ENCODE peak calls at places on chromosomes 13 and 19, in seven cellular contexts. D is breast epithelium; S is NCI-H446; P is activated naive CD8-positive, alpha-beta T cell treated with anti-CD3 and anti-CD28 coated beads, Interleukin-2, amount 50 U/mL, for 16 hours; M is effector memory CD8-positive, alpha-beta T cell; H is GOT3; O is SW 1271. J is an unnamed sample.

GRCh38 chr13:76717092-76717491 is 169.1 kb downstream of the KCTD12 start:
- DNase-seq in O (no peak), D (no peak), H (no peak), P (no peak), S (no peak), M (no peak), J (no peak)

GRCh38 chr13:80083097-80083429 is 257.9 kb downstream of the SPRY2 start:
- DNase-seq in M (no peak), H (no peak), P (no peak), S (no peak), D (no peak), O (no peak), J (no peak)

GRCh38 chr13:63463782-63464610 is 2048.3 kb upstream of the PCDH20 start:
- DNase-seq in M (no peak), D (no peak), S (no peak), H (no peak), O (no peak), P (no peak), J (no peak)

GRCh38 chr19:55146078-55146647 is 2.8 kb downstream of the TNNT1 start:
- DNase-seq in S (peak), M (no peak), P (no peak), H (no peak), D (no peak), O (no peak), J (no peak)

GRCh38 chr19:3556978-3557460 is 367 bp downstream of the MFSD12 start:
- DNase-seq in P (peak), H (no peak), D (no peak), S (no peak), O (no peak), M (peak), J (no peak)

GRCh38 chr19:42589792-42590191 is 4.9 kb downstream of the CEACAM8 start:
- DNase-seq in O (no peak), D (no peak), H (no peak), M (no peak), S (no peak), P (no peak), J (no peak)

GRCh38 chr19:47650695-47651094 is 41.8 kb downstream of the BICRA start:
- DNase-seq in M (no peak), H (no peak), O (no peak), S (peak), P (no peak), D (no peak), J (peak)

GRCh38 chr13:113855931-113856715 is 7.8 kb downstream of the GAS6 start:
- DNase-seq in D (peak), S (no peak), M (no peak), O (no peak), H (no peak), P (no peak), J (no peak)

GRCh38 chr19:11096210-11096841 is 7.1 kb downstream of the LDLR start:
- DNase-seq in H (no peak), M (peak), S (peak), P (no peak), O (no peak), D (no peak), J (no peak)

GRCh38 chr19:13164370-13165090 is 14.3 kb downstream of the IER2 start:
- DNase-seq in O (peak), P (no peak), D (peak), M (no peak), H (no peak), S (no peak), J (peak)

GRCh38 chr19:11423804-11424318 is 4.7 kb upstream of the RGL3 start:
- DNase-seq in D (no peak), M (no peak), H (no peak), P (no peak), S (peak), O (no peak), J (no peak)

GRCh38 chr19:44303305-44303704 is 1.5 kb downstream of the ZNF235 start:
- DNase-seq in M (no peak), O (no peak), D (no peak), H (no peak), P (no peak), S (no peak), J (no peak)

GRCh38 chr13:89514534-89515312 is 1832.8 kb upstream of the MIR17HG start:
- DNase-seq in H (no peak), S (peak), O (peak), M (no peak), P (no peak), D (no peak), J (no peak)

GRCh38 chr13:78806457-78806856 is 147.5 kb upstream of the OBI1 start:
- DNase-seq in S (no peak), P (no peak), M (no peak), O (no peak), H (no peak), D (no peak), J (no peak)

GRCh38 chr13:25046985-25047660 is 48.8 kb upstream of the PABPC3 start:
- DNase-seq in P (no peak), S (no peak), D (no peak), H (no peak), O (no peak), M (no peak), J (no peak)

GRCh38 chr13:49877629-49878218 is 58.4 kb downstream of the SPRYD7 start:
- DNase-seq in H (no peak), M (no peak), P (no peak), D (no peak), S (no peak), O (no peak), J (no peak)

GRCh38 chr19:2487780-2488330 is 11.9 kb downstream of the GADD45B start:
- DNase-seq in O (no peak), P (no peak), H (no peak), D (no peak), S (no peak), M (no peak), J (no peak)

GRCh38 chr19:15418112-15418587 is 638 bp downstream of the AKAP8L start:
- DNase-seq in M (no peak), O (no peak), D (no peak), H (no peak), S (peak), P (no peak), J (no peak)

GRCh38 chr19:13668964-13669363 is 95.4 kb upstream of the MRI1 start:
- DNase-seq in O (no peak), H (no peak), S (no peak), M (no peak), D (no peak), P (no peak), J (no peak)

GRCh38 chr13:95317037-95317989 is 16.1 kb upstream of the ABCC4 start:
- DNase-seq in S (no peak), P (no peak), H (no peak), O (no peak), M (no peak), D (no peak), J (no peak)

GRCh38 chr19:40420451-40420765 is 5.4 kb downstream of the SERTAD1 start:
- DNase-seq in S (no peak), D (no peak), M (no peak), H (no peak), P (no peak), O (no peak), J (no peak)